ENCODE peak calls at places on chromosomes 3 and 15, in six cellular contexts. N is psoas muscle, F is K562, J is lower lobe of right lung, B is H1, O is Panc1. H is an unnamed sample.
A peak's percentile ranks its signal among the peaks of the same experiment; 100 is the strongest.

GRCh38 chr15:53378096-53378620 is 381.3 kb downstream of the WDR72 start:
- DNase-seq in N (no peak), F (no peak), J (no peak), B (no peak), O (no peak), H (no peak)

GRCh38 chr3:8802256-8802655 is 32.8 kb upstream of the OXTR start:
- DNase-seq in N (no peak), F (no peak), J (no peak), B (no peak), O (no peak), H (no peak)

GRCh38 chr3:45120615-45121158 is 25.5 kb downstream of the CDCP1 start:
- DNase-seq in N (no peak), F (no peak), J (no peak), B (no peak), O (no peak), H (no peak)

GRCh38 chr15:69997701-69998273 is 99.9 kb downstream of the TLE3 start:
- DNase-seq in N (peak; percentile 67), F (no peak), J (peak; percentile 81), B (no peak), O (no peak), H (no peak)

GRCh38 chr3:137110392-137110996 is 152.7 kb downstream of the IL20RB start:
- DNase-seq in N (no peak), F (peak; percentile 28), J (no peak), B (no peak), O (peak; percentile 22), H (no peak)

GRCh38 chr3:172939651-172940293 is 189.2 kb downstream of the ECT2 start:
- DNase-seq in N (no peak), F (no peak), J (no peak), B (no peak), O (no peak), H (peak; percentile 18)

GRCh38 chr3:50294089-50294488 is 1.9 kb upstream of the IFRD2 start:
- DNase-seq in N (no peak), F (no peak), J (no peak), B (no peak), O (no peak), H (no peak)

GRCh38 chr15:35481992-35482391 is 64.0 kb downstream of the DPH6 start:
- DNase-seq in N (no peak), F (no peak), J (no peak), B (no peak), O (peak; percentile 13), H (no peak)

GRCh38 chr3:33855884-33856546 is 57.6 kb downstream of the PDCD6IP start:
- DNase-seq in N (no peak), F (no peak), J (no peak), B (no peak), O (no peak), H (no peak)

GRCh38 chr15:74835312-74835823 is 7.6 kb downstream of the ULK3 start:
- DNase-seq in N (peak; percentile 80), F (peak; percentile 84), J (peak; percentile 71), B (peak; percentile 98), O (no peak), H (peak; percentile 79)

GRCh38 chr15:81294501-81294850 is 29.5 kb downstream of the STARD5 start:
- DNase-seq in N (no peak), F (no peak), J (no peak), B (no peak), O (no peak), H (no peak)

GRCh38 chr15:100695048-100695447 is 92.7 kb downstream of the ASB7 start:
- DNase-seq in N (no peak), F (no peak), J (no peak), B (no peak), O (no peak), H (no peak)

GRCh38 chr3:189821251-189821650 is 190.1 kb downstream of the TP63 start:
- DNase-seq in N (no peak), F (no peak), J (no peak), B (no peak), O (no peak), H (no peak)

GRCh38 chr15:41154412-41154811 is 38.3 kb upstream of the INO80 start:
- DNase-seq in N (no peak), F (no peak), J (no peak), B (no peak), O (no peak), H (no peak)

GRCh38 chr15:88649286-88649733 is 10.5 kb downstream of the ISG20 start:
- DNase-seq in N (no peak), F (no peak), J (no peak), B (no peak), O (no peak), H (no peak)

GRCh38 chr3:126292318-126293070 is 64.7 kb downstream of the KLF15 start:
- DNase-seq in N (no peak), F (no peak), J (no peak), B (peak; percentile 39), O (no peak), H (no peak)

GRCh38 chr3:134795776-134796312 is 784 bp downstream of the EPHB1 start:
- DNase-seq in N (peak; percentile 63), F (no peak), J (no peak), B (peak; percentile 81), O (no peak), H (no peak)

GRCh38 chr3:38555926-38556325 is 59.8 kb downstream of the EXOG start:
- DNase-seq in N (no peak), F (no peak), J (peak; percentile 17), B (no peak), O (no peak), H (no peak)

GRCh38 chr3:29322586-29322985 is 41.7 kb downstream of the RBMS3 start:
- DNase-seq in N (no peak), F (no peak), J (no peak), B (no peak), O (no peak), H (no peak)

GRCh38 chr3:58036287-58037032 is 28.2 kb downstream of the FLNB start:
- DNase-seq in N (no peak), F (no peak), J (no peak), B (no peak), O (no peak), H (no peak)
- H3K4me3 ChIP-seq in N (no peak overlapping the region), F (no peak overlapping the region), J (no peak overlapping the region), B (no peak overlapping the region), O (no peak overlapping the region), H (no peak overlapping the region)

GRCh38 chr3:42667096-42667522 is 13.6 kb downstream of the ZBTB47 start:
- DNase-seq in N (peak; percentile 63), F (no peak), J (no peak), B (no peak), O (no peak), H (no peak)

GRCh38 chr3:42666577-42666998 is 13.1 kb downstream of the ZBTB47 start:
- DNase-seq in N (peak; percentile 74), F (no peak), J (no peak), B (no peak), O (no peak), H (no peak)

GRCh38 chr3:42664443-42664814 is 10.9 kb downstream of the ZBTB47 start:
- DNase-seq in N (no peak), F (no peak), J (no peak), B (no peak), O (no peak), H (no peak)

GRCh38 chr3:42665050-42665878 is 11.8 kb downstream of the ZBTB47 start:
- DNase-seq in N (no peak), F (no peak), J (no peak), B (no peak), O (no peak), H (no peak)

DNA sequence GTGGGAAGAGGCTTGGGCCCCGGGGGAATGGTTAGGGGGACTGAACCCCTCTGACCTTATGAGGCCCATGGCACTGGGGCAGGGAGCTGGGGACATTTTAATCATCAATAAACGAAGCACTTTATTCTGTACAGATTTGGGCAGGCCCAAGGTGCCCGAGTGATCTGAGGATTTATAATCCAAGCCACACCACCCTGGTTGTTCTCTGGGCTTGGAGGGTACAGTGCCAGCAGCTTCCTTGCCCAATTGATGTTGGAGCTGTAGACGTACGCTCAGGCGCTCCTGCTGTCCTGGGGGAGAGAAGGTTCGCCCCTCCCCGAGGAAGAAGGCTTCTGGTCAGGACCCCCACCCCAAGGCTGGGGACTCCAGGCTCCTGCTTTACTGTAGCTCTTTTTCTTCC is 12.5 kb downstream of the ZBTB47 start:
- DNase-seq in N (no peak), F (no peak), J (no peak), B (no peak), O (no peak), H (no peak)
- H3K4me1 ChIP-seq in N (peaks cover 49% of the 10 kb centered on the region), F (peaks cover 10% of the 10 kb centered on the region), J (no peaks in the 10 kb centered on the region), B (no peaks in the 10 kb centered on the region), O (no peaks in the 10 kb centered on the region), H (peaks cover 10% of the 10 kb centered on the region)

DNA sequence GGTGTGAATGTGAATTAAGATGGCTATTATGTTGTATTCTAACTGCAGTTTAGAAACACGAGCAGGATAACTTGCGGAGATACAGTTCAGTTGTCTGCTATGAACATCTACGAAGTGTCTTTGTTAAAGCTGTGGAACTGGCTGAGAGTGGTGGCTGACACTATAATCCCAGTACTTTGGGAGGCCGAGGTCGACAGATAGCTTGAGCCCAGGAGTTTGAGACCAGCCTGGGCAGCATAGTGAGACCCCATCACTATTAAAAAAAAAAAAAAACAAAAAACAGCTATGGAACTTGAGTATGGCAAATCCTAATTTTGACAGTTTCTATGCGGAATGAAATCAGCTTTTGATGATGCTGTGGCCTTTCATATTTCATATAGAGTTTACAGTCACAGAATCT is 1.7 kb downstream of the EAF1 start:
- DNase-seq in N (no peak), F (no peak), J (no peak), B (no peak), O (no peak), H (no peak)
- H3K4me3 ChIP-seq in N (peak overlapping the region; percentile 80), F (peak overlapping the region; percentile 80), J (peak overlapping the region; percentile 84), B (peak overlapping the region; percentile 79), O (peak overlapping the region; percentile 89), H (no peak overlapping the region)

GRCh38 chr3:70201975-70202374 is 110.5 kb downstream of the MDFIC2 start:
- DNase-seq in N (no peak), F (no peak), J (no peak), B (no peak), O (no peak), H (no peak)
- H3K4me1 ChIP-seq in N (no peaks in the 10 kb centered on the region), F (no peaks in the 10 kb centered on the region), J (no peaks in the 10 kb centered on the region), B (no peaks in the 10 kb centered on the region), O (no peaks in the 10 kb centered on the region), H (no peaks in the 10 kb centered on the region)

GRCh38 chr15:84819791-84820190 is 2.6 kb downstream of the ALPK3 start:
- DNase-seq in N (no peak), F (no peak), J (no peak), B (no peak), O (no peak), H (no peak)
- H3K4me3 ChIP-seq in N (peak overlapping the region; percentile 90), F (no peak overlapping the region), J (no peak overlapping the region), B (no peak overlapping the region), O (no peak overlapping the region), H (no peak overlapping the region)

GRCh38 chr3:30626443-30627181 is 20.2 kb downstream of the TGFBR2 start:
- DNase-seq in N (no peak), F (no peak), J (no peak), B (no peak), O (no peak), H (no peak)
- H3K4me1 ChIP-seq in N (peaks cover 55% of the 10 kb centered on the region), F (no peaks in the 10 kb centered on the region), J (peaks cover 97% of the 10 kb centered on the region), B (peaks cover 5% of the 10 kb centered on the region), O (peaks cover 42% of the 10 kb centered on the region), H (no peaks in the 10 kb centered on the region)

GRCh38 chr15:77027697-77028450 is 32.9 kb downstream of the PSTPIP1 start:
- DNase-seq in N (peak; percentile 67), F (peak; percentile 92), J (peak; percentile 48), B (peak; percentile 79), O (no peak), H (no peak)
- H3K4me3 ChIP-seq in N (peak overlapping the region; percentile 53), F (peak overlapping the region; percentile 35), J (peak overlapping the region; percentile 25), B (peak overlapping the region; percentile 28), O (no peak overlapping the region), H (no peak overlapping the region)